ENCODE peak calls at places on chromosomes 16 and 17, in four cellular contexts. P is heart right ventricle, I is brain microvascular endothelial cell, N is uterus. H is an unnamed sample.

GRCh38 chr17:6005939-6006338 is 64.2 kb upstream of the WSCD1 start:
- DNase-seq in P (no peak), I (no peak), N (no peak), H (no peak)

GRCh38 chr17:75516619-75517276 is 420 bp downstream of the TSEN54 start:
- DNase-seq in P (peak), I (no peak), N (peak), H (no peak)

GRCh38 chr16:2361129-2361528 is 20.6 kb upstream of the ABCA3 start:
- DNase-seq in P (no peak), I (no peak), N (no peak), H (no peak)

GRCh38 chr17:75596320-75597087 is 8.9 kb downstream of the MYO15B start:
- DNase-seq in P (no peak), I (no peak), N (no peak), H (no peak)

GRCh38 chr17:77865109-77865611 is 93.3 kb upstream of the TNRC6C start:
- DNase-seq in P (peak), I (no peak), N (no peak), H (no peak)

GRCh38 chr16:87391324-87391949 is 699 bp upstream of the MAP1LC3B start:
- DNase-seq in P (peak), I (no peak), N (peak), H (peak)

GRCh38 chr17:83008526-83008925 is 70.9 kb upstream of the METRNL start:
- DNase-seq in P (no peak), I (no peak), N (no peak), H (no peak)

GRCh38 chr17:43873091-43873490 is 26.1 kb downstream of the CD300LG start:
- DNase-seq in P (no peak), I (no peak), N (no peak), H (no peak)

GRCh38 chr17:29215717-29216116 is 30.9 kb upstream of the CRYBA1 start:
- DNase-seq in P (no peak), I (peak), N (no peak), H (peak)

GRCh38 chr17:75486151-75486550 is 29.2 kb downstream of the CASKIN2 start:
- DNase-seq in P (peak), I (no peak), N (no peak), H (no peak)

GRCh38 chr16:17970366-17970765 is 366.2 kb downstream of the NPIPA8 start:
- DNase-seq in P (no peak), I (no peak), N (no peak), H (no peak)

GRCh38 chr16:17965131-17965530 is 371.4 kb downstream of the NPIPA8 start:
- DNase-seq in P (no peak), I (no peak), N (no peak), H (no peak)

GRCh38 chr16:17972460-17972943 is 364.0 kb downstream of the NPIPA8 start:
- DNase-seq in P (no peak), I (no peak), N (no peak), H (no peak)

GRCh38 chr16:17970816-17971291 is 365.7 kb downstream of the NPIPA8 start:
- DNase-seq in P (no peak), I (no peak), N (peak), H (no peak)
- TF ChIP-seq CTCF in P (no peak), I (no peak), N (no peak), H (no peak)

DNA sequence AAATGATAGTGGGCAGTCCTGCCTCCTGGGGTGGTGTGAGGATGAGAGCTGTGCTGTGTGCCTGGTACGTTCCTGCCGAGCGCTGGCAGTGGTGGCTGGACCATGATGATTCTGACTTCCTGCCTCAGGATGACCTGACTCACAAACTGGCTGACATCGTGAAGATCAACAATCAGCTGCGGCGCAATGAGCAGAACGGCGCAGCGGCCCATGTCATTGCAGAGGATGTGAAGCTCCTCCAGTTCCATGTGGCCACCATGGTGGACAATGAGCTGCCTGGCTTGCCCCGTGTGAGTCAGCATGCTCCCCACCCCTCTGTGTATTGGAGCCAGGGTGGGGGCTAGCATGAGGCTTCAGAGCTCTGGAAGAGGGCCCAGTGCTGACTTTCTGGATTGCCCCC is 13.1 kb downstream of the POLR2A start:
- DNase-seq in P (no peak), I (no peak), N (no peak), H (no peak)
- TF ChIP-seq CTCF in P (no peak), I (no peak), N (no peak), H (no peak)

GRCh38 chr16:73071131-73071940 is 23.4 kb upstream of the ZFHX3 start:
- DNase-seq in P (peak), I (no peak), N (peak), H (peak)
- TF ChIP-seq CTCF in P (no peak), I (no peak), N (no peak), H (no peak)

GRCh38 chr17:17769869-17770361 is 66.9 kb downstream of the SREBF1 start:
- DNase-seq in P (no peak), I (no peak), N (no peak), H (no peak)
- TF ChIP-seq CTCF in P (no peak), I (no peak), N (no peak), H (no peak)

GRCh38 chr17:49494937-49495841 is at the start of gene NGFR:
- DNase-seq in P (peak), I (no peak), N (no peak), H (peak)

GRCh38 chr17:49495842-49496182 is 719 bp downstream of the NGFR start:
- DNase-seq in P (no peak), I (no peak), N (no peak), H (no peak)

GRCh38 chr17:49496866-49497146 is 1.7 kb downstream of the NGFR start:
- DNase-seq in P (no peak), I (no peak), N (no peak), H (peak)

GRCh38 chr17:49497147-49498036 is 2.3 kb downstream of the NGFR start:
- DNase-seq in P (peak), I (no peak), N (no peak), H (peak)

DNA sequence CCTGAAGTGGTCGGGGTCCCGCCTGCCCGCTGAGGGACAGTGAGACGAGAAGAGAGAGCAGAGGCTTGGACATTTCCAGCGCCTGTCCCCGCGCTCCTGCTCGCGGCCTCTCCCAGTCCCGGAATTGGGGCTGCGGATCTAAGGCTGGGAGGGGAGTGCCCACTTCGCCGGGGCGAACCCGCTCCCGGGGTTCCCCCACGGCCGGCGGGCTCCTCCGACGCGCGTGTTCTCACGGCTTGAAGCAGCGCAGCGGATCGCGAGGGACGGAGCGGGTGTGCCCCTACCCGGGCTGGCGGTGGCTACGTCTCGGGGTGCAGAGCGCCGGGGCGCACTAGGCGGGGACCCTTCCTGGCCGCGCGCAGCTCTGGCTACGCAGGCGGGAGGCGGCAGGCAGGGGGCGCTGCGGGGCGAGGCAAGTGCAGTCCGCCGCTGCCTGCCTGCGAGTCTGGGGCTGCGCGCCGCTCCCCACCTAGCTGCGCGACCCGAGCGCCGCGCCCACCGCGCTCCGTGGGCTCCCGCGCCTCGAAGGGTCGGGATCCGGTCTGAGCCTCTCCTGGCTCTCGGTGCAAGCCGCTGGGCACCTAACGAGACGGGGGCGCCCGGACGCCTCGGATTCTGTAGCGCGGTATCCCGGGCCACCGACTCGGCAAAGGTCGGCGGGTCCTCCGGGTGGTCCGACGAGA is 1.2 kb downstream of the NGFR start:
- DNase-seq in P (peak), I (no peak), N (peak), H (peak)
- TF ChIP-seq CTCF in P (peak), I (peak), N (peak), H (peak)

DNA sequence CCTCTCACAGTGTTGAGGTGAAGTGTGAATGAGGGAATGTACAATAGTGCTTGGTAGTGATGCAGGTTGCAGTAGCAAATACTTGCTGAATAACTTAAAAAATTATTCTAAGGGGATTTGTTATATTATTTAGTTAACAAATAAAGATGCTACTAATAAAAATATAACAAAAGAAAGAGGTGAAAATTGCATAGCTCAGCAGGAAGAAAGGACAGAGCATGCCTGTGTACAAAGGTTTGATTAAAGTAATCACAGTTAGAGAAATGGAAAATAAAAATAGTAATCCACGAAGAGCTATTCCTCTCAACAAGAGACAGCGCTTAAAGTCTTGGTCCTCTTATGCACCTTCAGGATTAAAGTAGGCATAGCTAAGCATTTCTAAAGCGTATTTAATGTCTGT is 11.0 kb downstream of the GOT2 start:
- DNase-seq in P (no peak), I (no peak), N (no peak), H (no peak)
- TF ChIP-seq CTCF in P (no peak), I (no peak), N (no peak), H (no peak)